ENCODE peak calls at places on chromosomes 6 and 20, in five cellular contexts. V is hippocampal formation; A is activated T-helper 1 cell treated with anti-CD3 and anti-CD28 coated beads, Interleukin-2, amount 50 U/mL, for 16 hours; G is stimulated activated CD8-positive, alpha-beta memory T cell treated with anti-CD3 and anti-CD28 coated beads, Interleukin-7, amount 100 ng/mL, for 48 hours; H is psoas muscle. R is an unnamed sample.

GRCh38 chr20:48783533-48784272 is 44.1 kb downstream of the PREX1 start:
- DNase-seq in G (no peak), H (no peak), V (no peak), A (no peak), R (no peak)

GRCh38 chr6:448296-449056 is 56.9 kb downstream of the IRF4 start:
- DNase-seq in A (no peak), V (no peak), G (no peak), H (no peak), R (no peak)

GRCh38 chr6:163356324-163356723 is 58.2 kb upstream of the QKI start:
- DNase-seq in G (no peak), V (peak; percentile 85), H (peak; percentile 83), A (no peak), R (no peak)

GRCh38 chr6:4162345-4162744 is 27.0 kb upstream of the ECI2 start:
- DNase-seq in H (no peak), V (no peak), G (no peak), A (no peak), R (no peak)

GRCh38 chr6:129683606-129684322 is 26.2 kb downstream of the ARHGAP18 start:
- DNase-seq in G (no peak), V (peak; percentile 25), H (peak; percentile 84), A (peak; percentile 40), R (peak; percentile 8)

GRCh38 chr6:83411731-83412130 is 19.1 kb downstream of the ME1 start:
- DNase-seq in H (no peak), G (no peak), A (no peak), V (no peak), R (no peak)

GRCh38 chr6:45454008-45454911 is 76.5 kb upstream of the SUPT3H start:
- DNase-seq in A (no peak), V (no peak), H (no peak), G (no peak), R (no peak)

GRCh38 chr20:46253391-46253790 is 54.9 kb downstream of the CDH22 start:
- DNase-seq in H (peak; percentile 65), A (no peak), G (no peak), V (no peak), R (no peak)

GRCh38 chr20:9400371-9401025 is 113.9 kb upstream of the LAMP5 start:
- DNase-seq in V (no peak), A (no peak), H (no peak), G (no peak), R (no peak)

GRCh38 chr6:52574709-52575489 is 2.0 kb downstream of the TRAM2 start:
- DNase-seq in G (peak; percentile 21), A (peak; percentile 13), V (no peak), H (no peak), R (no peak)

GRCh38 chr6:153038378-153038777 is 35.9 kb upstream of the MTRF1L start:
- DNase-seq in A (no peak), V (no peak), H (no peak), G (no peak), R (no peak)

GRCh38 chr6:111536888-111537287 is 53.9 kb upstream of the REV3L start:
- DNase-seq in V (no peak), H (no peak), A (no peak), G (no peak), R (no peak)

GRCh38 chr6:140985679-140986275 is 1146.9 kb upstream of the GJE1 start:
- DNase-seq in G (no peak), V (no peak), A (no peak), H (no peak), R (no peak)

GRCh38 chr6:52416629-52417151 is 3.5 kb upstream of the EFHC1 start:
- DNase-seq in A (no peak), H (no peak), G (no peak), V (no peak), R (no peak)

GRCh38 chr20:25059866-25060465 is 2.0 kb upstream of the ACSS1 start:
- DNase-seq in V (no peak), A (no peak), H (no peak), G (no peak), R (no peak)

GRCh38 chr6:35722121-35722761 is 14.6 kb upstream of the ARMC12 start:
- DNase-seq in H (peak; percentile 94), V (no peak), G (no peak), A (no peak), R (no peak)

GRCh38 chr6:2765896-2766766 is 938 bp downstream of the WRNIP1 start:
- DNase-seq in H (peak; percentile 77), A (peak; percentile 22), V (no peak), G (peak; percentile 19), R (no peak)

GRCh38 chr20:20211988-20212518 is 155.9 kb upstream of the INSM1 start:
- DNase-seq in H (no peak), A (no peak), G (no peak), V (no peak), R (no peak)